ENCODE peak calls at places on chromosomes 12 and 14, in four cellular contexts. B, D, Z and R are unnamed samples.

GRCh38 chr12:132389066-132389465 is 59.7 kb upstream of the GALNT9 start:
- DNase-seq in B (no peak), D (no peak), Z (no peak), R (no peak)

GRCh38 chr12:6204533-6205143 is 4.4 kb downstream of the CD9 start:
- DNase-seq in B (no peak), D (no peak), Z (no peak), R (no peak)

GRCh38 chr12:120121766-120122293 is 5.3 kb upstream of the RAB35 start:
- DNase-seq in B (no peak), D (no peak), Z (no peak), R (no peak)

GRCh38 chr14:33790996-33791395 is 159.9 kb downstream of the EGLN3 start:
- DNase-seq in B (no peak), D (no peak), Z (no peak), R (no peak)

GRCh38 chr12:57552306-57552651 is 2.4 kb downstream of the KIF5A start:
- DNase-seq in B (no peak), D (no peak), Z (peak; percentile 16), R (no peak)

GRCh38 chr12:131723532-131723931 is 12.6 kb downstream of the SFSWAP start:
- DNase-seq in B (no peak), D (no peak), Z (no peak), R (no peak)

GRCh38 chr12:101697930-101698781 is 716 bp downstream of the CHPT1 start:
- DNase-seq in B (peak; percentile 67), D (no peak), Z (peak; percentile 73), R (peak; percentile 64)

GRCh38 chr12:69309461-69309860 is 38.7 kb upstream of the LYZ start:
- DNase-seq in B (no peak), D (no peak), Z (no peak), R (no peak)

GRCh38 chr12:11568155-11568761 is 81.2 kb upstream of the ETV6 start:
- DNase-seq in B (no peak), D (no peak), Z (no peak), R (no peak)

GRCh38 chr12:52347016-52347415 is 20.3 kb downstream of the KRT85 start:
- DNase-seq in B (no peak), D (no peak), Z (no peak), R (no peak)

GRCh38 chr12:46365951-46366379 is 6.6 kb downstream of the SLC38A2 start:
- DNase-seq in B (no peak), D (no peak), Z (no peak), R (no peak)

GRCh38 chr12:46366771-46367170 is 5.8 kb downstream of the SLC38A2 start:
- DNase-seq in B (no peak), D (no peak), Z (no peak), R (no peak)

GRCh38 chr12:46363582-46364299 is 8.8 kb downstream of the SLC38A2 start:
- DNase-seq in B (no peak), D (no peak), Z (no peak), R (no peak)

GRCh38 chr12:46364300-46364696 is 8.3 kb downstream of the SLC38A2 start:
- DNase-seq in B (no peak), D (no peak), Z (no peak), R (no peak)

GRCh38 chr12:46364777-46365580 is 7.6 kb downstream of the SLC38A2 start:
- DNase-seq in B (no peak), D (no peak), Z (no peak), R (no peak)
- H3K27ac ChIP-seq in B (peak overlapping the region; percentile 44), D (peak overlapping the region; percentile 20), Z (no peak overlapping the region), R (peak overlapping the region; percentile 98)

GRCh38 chr12:97552410-97553050 is 89.9 kb downstream of the RMST start:
- DNase-seq in B (no peak), D (no peak), Z (no peak), R (no peak)
- H3K27ac ChIP-seq in B (no peak overlapping the region), D (no peak overlapping the region), Z (no peak overlapping the region), R (no peak overlapping the region)

DNA sequence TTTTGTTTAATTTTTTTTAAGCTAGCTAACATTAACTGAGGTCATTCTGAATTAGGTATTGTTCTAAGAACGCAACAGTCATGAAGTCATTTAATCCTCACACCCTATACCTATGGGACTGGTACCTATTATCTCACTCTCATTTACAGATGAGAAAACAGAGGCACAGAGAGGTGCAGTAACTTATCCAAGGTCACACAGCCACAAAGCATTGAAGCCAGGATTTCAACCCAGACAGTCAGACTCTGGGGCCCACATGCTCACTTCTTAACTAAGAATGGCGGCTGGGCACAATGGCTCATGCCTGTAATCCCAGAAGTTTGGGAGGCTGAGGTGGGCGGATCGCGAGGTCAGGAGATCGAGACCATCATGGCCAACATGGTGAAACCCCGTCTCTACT is 15.0 kb upstream of the DTX1 start:
- DNase-seq in B (no peak), D (no peak), Z (no peak), R (no peak)
- H3K27ac ChIP-seq in B (no peak overlapping the region), D (no peak overlapping the region), Z (no peak overlapping the region), R (peak overlapping the region; percentile 58)

GRCh38 chr14:24726480-24726879 is 92.5 kb upstream of the GZMB start:
- DNase-seq in B (no peak), D (no peak), Z (no peak), R (no peak)

GRCh38 chr14:24721772-24722171 is 87.8 kb upstream of the GZMB start:
- DNase-seq in B (no peak), D (no peak), Z (no peak), R (no peak)
- H3K27ac ChIP-seq in B (no peak overlapping the region), D (no peak overlapping the region), Z (no peak overlapping the region), R (no peak overlapping the region)

DNA sequence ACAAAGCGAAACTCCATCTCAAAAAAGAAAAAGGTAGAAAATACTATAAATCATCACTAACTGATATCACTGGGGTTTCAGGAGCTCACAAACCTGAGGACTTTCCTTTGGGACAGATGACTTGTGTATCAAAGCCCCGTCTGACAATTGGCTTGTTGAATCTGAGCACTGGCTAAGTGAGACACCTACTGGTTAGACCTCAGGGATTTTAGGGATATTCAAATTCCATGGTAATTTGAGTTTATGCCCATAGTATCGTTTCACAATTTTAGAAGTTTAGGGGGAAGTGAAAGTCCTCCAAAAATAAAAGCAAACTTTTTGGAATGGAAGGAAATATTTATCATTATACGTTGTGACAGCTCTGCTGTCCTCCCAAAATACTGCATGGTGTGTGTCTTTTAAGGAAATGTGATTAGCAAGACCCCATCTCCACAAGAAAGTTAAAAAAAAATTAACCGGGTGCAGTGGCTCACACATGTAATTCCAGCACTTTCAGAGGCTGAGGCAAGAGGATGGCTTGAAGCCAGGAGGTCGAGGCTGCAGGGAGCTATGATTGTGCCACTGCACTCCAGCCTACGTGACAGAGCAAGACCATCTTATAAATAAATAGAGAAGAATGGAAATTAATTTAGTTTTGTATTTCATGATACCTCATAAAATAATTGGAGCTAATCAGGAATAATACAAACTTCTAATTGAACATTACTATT is 49.2 kb downstream of the FBXL14 start:
- DNase-seq in B (no peak), D (peak; percentile 4), Z (no peak), R (peak; percentile 20)
- H3K27ac ChIP-seq in B (no peak overlapping the region), D (no peak overlapping the region), Z (no peak overlapping the region), R (no peak overlapping the region)

GRCh38 chr12:121893901-121894540 is 5.4 kb downstream of the PSMD9 start:
- DNase-seq in B (no peak), D (no peak), Z (no peak), R (no peak)
- H3K27ac ChIP-seq in B (no peak overlapping the region), D (peak overlapping the region; percentile 33), Z (peak overlapping the region; percentile 30), R (no peak overlapping the region)

GRCh38 chr12:95460105-95460504 is 13.8 kb upstream of the METAP2 start:
- DNase-seq in B (no peak), D (no peak), Z (no peak), R (no peak)

GRCh38 chr12:95463019-95463418 is 10.9 kb upstream of the METAP2 start:
- DNase-seq in B (no peak), D (no peak), Z (no peak), R (no peak)

GRCh38 chr12:95462551-95462950 is 11.4 kb upstream of the METAP2 start:
- DNase-seq in B (no peak), D (no peak), Z (no peak), R (no peak)

GRCh38 chr12:95460901-95461300 is 13.1 kb upstream of the METAP2 start:
- DNase-seq in B (no peak), D (no peak), Z (no peak), R (no peak)

GRCh38 chr12:95462081-95462480 is 11.9 kb upstream of the METAP2 start:
- DNase-seq in B (no peak), D (no peak), Z (no peak), R (no peak)
- H3K27ac ChIP-seq in B (no peak overlapping the region), D (no peak overlapping the region), Z (no peak overlapping the region), R (no peak overlapping the region)